ENCODE peak calls at places on chromosomes 2 and 18, in five cellular contexts. One of them, this sample, is unnamed.

GRCh38 chr2:222193328-222194008 is 105.3 kb downstream of the PAX3 start:
- DNase-seq in suprapubic skin: no peak
- DNase-seq in prostate gland: no peak
- DNase-seq in ovary: no peak
- DNase-seq in A549: no peak
- DNase-seq in this sample: no peak

GRCh38 chr2:9197916-9198315 is 8.7 kb upstream of the ASAP2 start:
- DNase-seq in suprapubic skin: no peak
- DNase-seq in prostate gland: no peak
- DNase-seq in ovary: no peak
- DNase-seq in A549: no peak
- DNase-seq in this sample: no peak

GRCh38 chr18:9750606-9751304 is 42.7 kb downstream of the RAB31 start:
- DNase-seq in suprapubic skin: peak
- DNase-seq in prostate gland: no peak
- DNase-seq in ovary: no peak
- DNase-seq in A549: no peak
- DNase-seq in this sample: no peak

GRCh38 chr2:129078548-129078947 is 759.9 kb upstream of the HS6ST1 start:
- DNase-seq in suprapubic skin: no peak
- DNase-seq in prostate gland: no peak
- DNase-seq in ovary: no peak
- DNase-seq in A549: no peak
- DNase-seq in this sample: no peak

GRCh38 chr2:164599954-164600589 is 21.2 kb downstream of the GRB14 start:
- DNase-seq in suprapubic skin: no peak
- DNase-seq in prostate gland: no peak
- DNase-seq in ovary: peak
- DNase-seq in A549: peak
- DNase-seq in this sample: peak

GRCh38 chr2:211014376-211014775 is 458.0 kb downstream of the CPS1 start:
- DNase-seq in suprapubic skin: no peak
- DNase-seq in prostate gland: no peak
- DNase-seq in ovary: no peak
- DNase-seq in A549: no peak
- DNase-seq in this sample: peak

GRCh38 chr2:61585383-61585782 is 47.2 kb upstream of the XPO1 start:
- DNase-seq in suprapubic skin: no peak
- DNase-seq in prostate gland: no peak
- DNase-seq in ovary: no peak
- DNase-seq in A549: no peak
- DNase-seq in this sample: no peak

GRCh38 chr2:174971868-174972781 is 33.1 kb downstream of the CHN1 start:
- DNase-seq in suprapubic skin: no peak
- DNase-seq in prostate gland: no peak
- DNase-seq in ovary: no peak
- DNase-seq in A549: peak
- DNase-seq in this sample: no peak

GRCh38 chr2:169999041-169999440 is 171.8 kb downstream of the UBR3 start:
- DNase-seq in suprapubic skin: no peak
- DNase-seq in prostate gland: no peak
- DNase-seq in ovary: no peak
- DNase-seq in A549: no peak
- DNase-seq in this sample: no peak

GRCh38 chr2:138722316-138722715 is 57.9 kb downstream of the NXPH2 start:
- DNase-seq in suprapubic skin: no peak
- DNase-seq in prostate gland: no peak
- DNase-seq in ovary: no peak
- DNase-seq in A549: no peak
- DNase-seq in this sample: no peak

DNA sequence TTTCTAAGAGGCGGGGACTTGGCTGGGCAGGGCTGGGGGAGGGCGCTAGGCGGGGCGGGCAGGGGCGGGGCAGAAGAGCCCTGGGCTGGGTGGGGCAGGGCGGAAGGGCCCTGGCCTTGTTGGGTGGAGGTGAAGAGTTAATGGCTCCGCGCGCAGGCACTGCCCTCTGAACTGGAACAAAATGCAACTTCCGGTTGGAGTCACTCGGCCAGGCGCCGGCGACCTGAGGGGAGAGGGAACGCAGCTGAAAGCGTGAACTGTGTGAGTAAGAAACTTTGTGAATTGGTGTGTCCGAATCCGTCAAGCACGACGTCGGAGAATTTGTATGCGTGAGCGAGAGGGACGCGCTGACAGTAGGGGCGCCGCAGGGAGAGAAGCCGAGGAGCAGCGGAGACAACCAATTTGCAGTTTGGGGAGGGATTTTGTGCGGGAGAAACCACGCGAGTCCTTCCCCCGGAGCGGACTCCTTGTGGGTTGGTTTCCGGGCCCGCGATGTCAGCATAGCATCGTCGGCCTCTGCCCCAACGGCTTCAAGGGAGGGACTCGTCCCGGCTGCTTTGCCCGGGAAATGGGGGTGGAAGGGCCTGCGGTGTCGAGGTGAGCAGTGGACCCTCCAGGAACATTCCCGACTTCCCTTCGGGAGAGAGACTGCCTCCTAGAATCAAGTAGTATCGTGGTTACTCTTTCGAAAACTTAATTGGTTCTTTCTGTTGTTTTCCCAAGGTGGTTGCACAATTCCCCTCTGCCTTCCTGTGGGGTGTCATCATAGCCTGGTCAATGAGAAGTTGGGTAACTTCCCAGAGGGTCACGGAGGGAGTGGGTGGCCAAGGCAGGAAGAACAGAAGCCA is at the start of gene TANK:
- DNase-seq in suprapubic skin: peak
- DNase-seq in prostate gland: peak
- DNase-seq in ovary: peak
- DNase-seq in A549: peak
- DNase-seq in this sample: peak
- TF ChIP-seq POLR2A in suprapubic skin: peak
- TF ChIP-seq POLR2A in prostate gland: peak
- TF ChIP-seq POLR2A in ovary: peak
- TF ChIP-seq POLR2A in A549: peak
- TF ChIP-seq POLR2A in this sample: peak

GRCh38 chr2:55156326-55156725 is 75.8 kb downstream of the CLHC1 start:
- DNase-seq in suprapubic skin: no peak
- DNase-seq in prostate gland: no peak
- DNase-seq in ovary: no peak
- DNase-seq in A549: no peak
- DNase-seq in this sample: no peak
- H3K4me3 ChIP-seq in suprapubic skin: no peak
- H3K4me3 ChIP-seq in prostate gland: no peak
- H3K4me3 ChIP-seq in ovary: no peak
- H3K4me3 ChIP-seq in A549: no peak
- H3K4me3 ChIP-seq in this sample: no peak

DNA sequence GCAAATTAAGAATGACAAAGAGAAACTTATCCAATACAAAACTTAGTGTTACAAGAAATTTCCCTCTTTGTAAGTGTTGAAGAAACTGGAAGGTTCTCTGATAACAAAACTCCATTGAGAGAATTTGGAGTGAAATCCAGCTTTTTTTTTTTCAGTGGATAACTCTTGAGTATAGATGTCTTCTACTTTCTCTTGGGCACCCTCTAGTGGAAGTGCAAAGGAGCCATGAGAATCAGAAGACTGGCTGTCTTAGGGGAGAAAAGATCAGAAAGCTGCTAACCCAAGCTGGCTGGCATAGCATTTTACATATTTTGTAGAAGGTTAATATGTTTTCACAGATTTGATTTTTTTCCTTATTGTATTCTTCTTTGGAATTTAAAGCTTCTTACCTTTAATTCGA is 138.8 kb upstream of the SATB2 start:
- DNase-seq in suprapubic skin: no peak
- DNase-seq in prostate gland: no peak
- DNase-seq in ovary: no peak
- DNase-seq in A549: peak
- DNase-seq in this sample: no peak
- TF ChIP-seq CTCF in suprapubic skin: no peak
- TF ChIP-seq CTCF in prostate gland: no peak
- TF ChIP-seq CTCF in ovary: no peak
- TF ChIP-seq CTCF in A549: peak
- TF ChIP-seq CTCF in this sample: peak

GRCh38 chr2:236988690-236989639 is 96.7 kb upstream of the COPS8 start:
- DNase-seq in suprapubic skin: peak
- DNase-seq in prostate gland: no peak
- DNase-seq in ovary: peak
- DNase-seq in A549: no peak
- DNase-seq in this sample: peak
- TF ChIP-seq POLR2A in suprapubic skin: no peak
- TF ChIP-seq POLR2A in prostate gland: peak
- TF ChIP-seq POLR2A in ovary: no peak
- TF ChIP-seq POLR2A in A549: no peak
- TF ChIP-seq POLR2A in this sample: peak

GRCh38 chr18:70421471-70421870 is 132.6 kb downstream of the SOCS6 start:
- DNase-seq in suprapubic skin: no peak
- DNase-seq in prostate gland: no peak
- DNase-seq in ovary: no peak
- DNase-seq in A549: no peak
- DNase-seq in this sample: no peak
- H3K4me3 ChIP-seq in suprapubic skin: no peak
- H3K4me3 ChIP-seq in prostate gland: no peak
- H3K4me3 ChIP-seq in ovary: no peak
- H3K4me3 ChIP-seq in A549: no peak
- H3K4me3 ChIP-seq in this sample: no peak

DNA sequence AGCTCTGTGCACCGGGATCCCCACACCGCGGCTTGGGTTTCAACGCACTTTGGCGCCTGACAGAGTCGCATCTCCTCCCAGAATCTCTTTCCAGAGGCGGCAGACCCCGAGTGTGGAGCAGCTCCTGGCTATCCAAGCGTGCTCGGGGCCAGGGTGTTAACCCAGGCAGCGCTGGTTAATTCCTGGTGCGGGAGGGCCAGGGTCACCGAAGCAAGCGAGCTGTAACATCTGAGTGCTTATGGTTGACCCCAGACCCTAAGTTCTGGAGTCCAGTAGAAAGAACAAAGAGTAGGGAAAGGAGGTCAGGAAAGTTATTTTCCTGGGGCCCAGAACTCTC is 566 bp upstream of the OSR1 start:
- DNase-seq in suprapubic skin: no peak
- DNase-seq in prostate gland: no peak
- DNase-seq in ovary: no peak
- DNase-seq in A549: no peak
- DNase-seq in this sample: no peak
- TF ChIP-seq CTCF in suprapubic skin: no peak
- TF ChIP-seq CTCF in prostate gland: no peak
- TF ChIP-seq CTCF in ovary: no peak
- TF ChIP-seq CTCF in A549: no peak
- TF ChIP-seq CTCF in this sample: no peak